ENCODE peak calls at places on chromosomes 16 and 17, in six cellular contexts. D is HCT116, E is left ventricle myocardium inferior, X is thoracic aorta, L is astrocyte of the cerebellum, B is tibial nerve. Y is an unnamed sample.

GRCh38 chr17:28406478-28406824 is 439 bp upstream of the SLC46A1 start:
- DNase-seq in D (no peak), B (no peak), X (no peak), E (no peak), L (no peak), Y (no peak)

GRCh38 chr16:26598061-26598460 is 468.7 kb upstream of the C16orf82 start:
- DNase-seq in E (no peak), X (no peak), D (peak), L (no peak), B (no peak), Y (no peak)

GRCh38 chr16:28592979-28593553 is 3.8 kb downstream of the SULT1A2 start:
- DNase-seq in E (no peak), X (no peak), B (no peak), L (no peak), D (no peak), Y (no peak)

GRCh38 chr17:64196626-64197025 is 66.4 kb downstream of the TEX2 start:
- DNase-seq in X (no peak), L (peak), B (no peak), D (no peak), E (no peak), Y (no peak)

GRCh38 chr17:48219605-48220004 is 112.0 kb downstream of the SNX11 start:
- DNase-seq in X (no peak), B (no peak), E (no peak), L (no peak), D (no peak), Y (no peak)

GRCh38 chr17:75490953-75491649 is 24.2 kb downstream of the CASKIN2 start:
- DNase-seq in L (no peak), B (no peak), D (no peak), E (no peak), X (no peak), Y (no peak)

GRCh38 chr16:2415085-2415484 is 14.2 kb upstream of the CCNF start:
- DNase-seq in L (no peak), B (no peak), D (no peak), E (no peak), X (no peak), Y (no peak)

GRCh38 chr16:4240624-4241023 is 1.3 kb downstream of the SRL start:
- DNase-seq in X (no peak), B (no peak), E (peak), L (no peak), D (no peak), Y (no peak)

GRCh38 chr16:24381470-24382118 is 125.5 kb downstream of the CACNG3 start:
- DNase-seq in B (no peak), X (no peak), D (no peak), E (no peak), L (no peak), Y (no peak)

GRCh38 chr16:49890876-49891275 is 35.0 kb upstream of the ZNF423 start:
- DNase-seq in D (no peak), B (no peak), X (no peak), E (no peak), L (no peak), Y (no peak)

GRCh38 chr16:50183316-50183715 is 30.2 kb downstream of the TENT4B start:
- DNase-seq in X (no peak), B (no peak), E (no peak), D (no peak), L (no peak), Y (no peak)

GRCh38 chr17:40809721-40810421 is 10.1 kb upstream of the KRT28 start:
- DNase-seq in E (no peak), L (no peak), D (no peak), B (no peak), X (no peak), Y (no peak)

GRCh38 chr17:53093386-53093785 is 729.3 kb upstream of the KIF2B start:
- DNase-seq in L (no peak), X (no peak), E (no peak), B (no peak), D (no peak), Y (no peak)

GRCh38 chr17:17814162-17815061 is 22.4 kb downstream of the SREBF1 start:
- DNase-seq in E (no peak), B (no peak), D (no peak), X (no peak), L (no peak), Y (no peak)

GRCh38 chr17:42629420-42630009 is 20.0 kb downstream of the TUBG1 start:
- DNase-seq in X (no peak), B (no peak), D (no peak), L (no peak), E (no peak), Y (no peak)

GRCh38 chr16:84334058-84334457 is 34.3 kb upstream of the ATP2C2 start:
- DNase-seq in D (no peak), L (no peak), E (no peak), X (no peak), B (no peak), Y (no peak)

GRCh38 chr17:68519911-68520310 is 7.7 kb downstream of the PRKAR1A start:
- DNase-seq in D (no peak), B (no peak), L (peak), E (peak), X (no peak), Y (no peak)

GRCh38 chr16:66569827-66570405 is 3.7 kb downstream of the CMTM1 start:
- DNase-seq in X (no peak), D (no peak), B (no peak), E (no peak), L (no peak), Y (no peak)

GRCh38 chr17:67729903-67730302 is 12.2 kb downstream of the NOL11 start:
- DNase-seq in E (no peak), D (no peak), L (no peak), X (no peak), B (no peak), Y (no peak)

GRCh38 chr16:56776562-56776961 is 46.6 kb downstream of the NUP93 start:
- DNase-seq in E (peak), L (peak), B (no peak), D (no peak), X (no peak), Y (no peak)

GRCh38 chr17:20234266-20234665 is 225.1 kb downstream of the SPECC1 start:
- DNase-seq in L (no peak), X (no peak), D (no peak), B (no peak), E (no peak), Y (no peak)

GRCh38 chr17:31467502-31468256 is 76.2 kb downstream of the RAB11FIP4 start:
- DNase-seq in D (no peak), E (peak), X (no peak), B (no peak), L (no peak), Y (no peak)

GRCh38 chr17:40311575-40311974 is 2.6 kb downstream of the RARA start:
- DNase-seq in D (no peak), X (no peak), L (no peak), B (no peak), E (peak), Y (no peak)

GRCh38 chr17:67994827-67995567 is 1.3 kb downstream of the C17orf58 start:
- DNase-seq in X (no peak), B (no peak), L (no peak), D (no peak), E (no peak), Y (no peak)

GRCh38 chr16:30112197-30113030 is 923 bp downstream of the GDPD3 start:
- DNase-seq in E (peak), X (no peak), D (no peak), L (no peak), B (no peak), Y (no peak)

GRCh38 chr17:2068589-2069051 is 13.7 kb downstream of the HIC1 start:
- DNase-seq in E (no peak), D (no peak), X (no peak), L (no peak), B (no peak), Y (peak)

GRCh38 chr17:10018461-10018891 is 113.4 kb upstream of the RCVRN start:
- DNase-seq in E (no peak), D (no peak), L (no peak), X (no peak), B (no peak), Y (no peak)

GRCh38 chr17:6927290-6927844 is 68.5 kb upstream of the ALOX12 start:
- DNase-seq in E (no peak), X (no peak), D (no peak), L (no peak), B (no peak), Y (no peak)

GRCh38 chr16:53872248-53873221 is 168.6 kb downstream of the FTO start:
- DNase-seq in X (no peak), L (peak), E (no peak), D (no peak), B (no peak), Y (no peak)

GRCh38 chr17:77466140-77466539 is 325.4 kb downstream of the SEC14L1 start:
- DNase-seq in D (no peak), L (no peak), B (no peak), X (no peak), E (no peak), Y (no peak)

GRCh38 chr17:31663576-31663975 is 195.5 kb downstream of the COPRS start:
- DNase-seq in B (no peak), X (no peak), D (peak), L (no peak), E (no peak), Y (no peak)

GRCh38 chr17:63426917-63427308 is 19.2 kb downstream of the CYB561 start:
- DNase-seq in E (no peak), D (no peak), X (no peak), B (no peak), L (no peak), Y (no peak)

GRCh38 chr17:64732336-64733006 is 70.4 kb upstream of the SMURF2 start:
- DNase-seq in B (peak), D (no peak), E (peak), X (no peak), L (peak), Y (no peak)

GRCh38 chr17:33240397-33240796 is 52.7 kb downstream of the ASIC2 start:
- DNase-seq in B (no peak), D (no peak), X (no peak), L (no peak), E (no peak), Y (no peak)

GRCh38 chr16:46980926-46981325 is 7.5 kb upstream of the DNAJA2 start:
- DNase-seq in D (no peak), E (no peak), X (no peak), B (no peak), L (no peak), Y (no peak)

GRCh38 chr16:48188449-48189102 is 32.8 kb upstream of the ABCC12 start:
- DNase-seq in L (no peak), E (no peak), B (no peak), D (no peak), X (no peak), Y (no peak)

GRCh38 chr17:45172541-45173286 is 11.0 kb downstream of the HEXIM2 start:
- DNase-seq in D (peak), X (peak), L (no peak), E (peak), B (no peak), Y (peak)

GRCh38 chr17:46135879-46136562 is 57.2 kb downstream of the KANSL1 start:
- DNase-seq in D (no peak), L (no peak), X (no peak), E (no peak), B (no peak), Y (no peak)

GRCh38 chr17:82079001-82079677 is 13.5 kb upstream of the DUS1L start:
- DNase-seq in X (no peak), E (no peak), L (no peak), B (no peak), D (no peak), Y (no peak)
- TF ChIP-seq CTCF in X (no peak), E (no peak), L (no peak), B (no peak), D (no peak), Y (no peak)

DNA sequence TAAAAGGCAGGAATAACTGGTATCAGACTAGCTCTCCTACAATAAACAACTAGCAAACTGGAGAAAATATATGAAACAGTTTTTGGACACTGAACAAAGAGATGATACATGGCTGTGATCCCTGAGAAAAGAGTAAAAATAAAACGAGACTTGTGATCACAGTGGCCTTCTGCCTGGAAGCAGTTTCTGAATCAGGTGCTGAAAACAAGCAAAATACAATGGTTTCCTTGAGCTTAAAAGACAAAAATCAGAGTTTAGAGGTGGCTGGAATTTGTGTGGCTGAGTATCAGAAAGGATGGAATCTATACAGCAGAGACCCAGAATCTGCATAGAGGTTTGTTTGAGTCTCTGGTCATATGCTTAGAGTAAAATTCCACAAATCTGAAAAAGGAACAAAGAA is 242.5 kb upstream of the SOX9 start:
- DNase-seq in B (no peak), L (no peak), E (no peak), X (no peak), D (no peak), Y (no peak)
- TF ChIP-seq CTCF in B (no peak), L (no peak), E (no peak), X (no peak), D (no peak), Y (no peak)

GRCh38 chr16:969508-970378 is 1.0 kb downstream of the LMF1 start:
- DNase-seq in D (no peak), B (no peak), L (no peak), E (peak), X (no peak), Y (no peak)
- TF ChIP-seq CTCF in D (no peak), B (no peak), L (no peak), E (no peak), X (no peak), Y (no peak)

GRCh38 chr16:16145286-16145685 is 78.0 kb downstream of the ABCC6 start:
- DNase-seq in B (no peak), L (no peak), X (no peak), D (no peak), E (no peak), Y (no peak)
- TF ChIP-seq CTCF in B (no peak), L (no peak), X (no peak), D (no peak), E (no peak), Y (no peak)